ENCODE peak calls at places on chromosomes 5 and 9, in nine cellular contexts. Z, G, S, Y, M, B, X, E and A are unnamed samples.

GRCh38 chr5:135955525-135955924 is 742 bp upstream of the LECT2 start:
- DNase-seq in S (no peak), B (no peak), X (no peak), Z (no peak), Y (no peak), E (no peak), M (no peak), G (no peak), A (no peak)

GRCh38 chr5:53059281-53059680 is 50.3 kb downstream of the MOCS2 start:
- DNase-seq in Z (no peak), E (peak; percentile 27), X (no peak), Y (no peak), B (no peak), G (no peak), M (no peak), S (no peak), A (no peak)

GRCh38 chr5:91840412-91840811 is 457.3 kb upstream of the ARRDC3 start:
- DNase-seq in X (no peak), Y (no peak), S (no peak), G (no peak), M (no peak), B (no peak), E (no peak), Z (no peak), A (no peak)

GRCh38 chr5:157447246-157447645 is 12.8 kb upstream of the NIPAL4 start:
- DNase-seq in B (no peak), M (no peak), Y (no peak), S (no peak), G (no peak), E (no peak), Z (no peak), X (no peak), A (no peak)

GRCh38 chr5:151758430-151759241 is at the start of gene ATOX1:
- DNase-seq in G (peak; percentile 88), B (peak; percentile 53), Y (peak; percentile 81), S (peak; percentile 93), M (peak; percentile 87), X (peak; percentile 97), Z (peak; percentile 87), E (peak; percentile 83), A (peak; percentile 89)

GRCh38 chr9:101443358-101443757 is 7.8 kb upstream of the ALDOB start:
- DNase-seq in Z (peak; percentile 92), Y (no peak), X (peak; percentile 59), G (no peak), M (no peak), S (peak; percentile 71), B (no peak), E (no peak), A (no peak)

GRCh38 chr9:34318163-34318790 is 10.8 kb downstream of the KIF24 start:
- DNase-seq in S (no peak), M (no peak), Y (no peak), G (no peak), B (no peak), X (peak; percentile 53), E (no peak), Z (no peak), A (no peak)

GRCh38 chr9:1880038-1880565 is 135.0 kb upstream of the SMARCA2 start:
- DNase-seq in G (no peak), X (no peak), M (no peak), S (no peak), E (no peak), B (no peak), Y (no peak), Z (no peak), A (no peak)

GRCh38 chr9:13013976-13014375 is 239.2 kb downstream of the LURAP1L start:
- DNase-seq in Y (peak; percentile 46), S (no peak), M (no peak), X (no peak), B (no peak), E (peak; percentile 45), Z (no peak), G (no peak), A (peak; percentile 80)

GRCh38 chr9:80094176-80094771 is 522.5 kb downstream of the TLE4 start:
- DNase-seq in X (no peak), M (no peak), B (no peak), S (no peak), Z (no peak), E (no peak), G (no peak), Y (no peak), A (no peak)

GRCh38 chr9:32424616-32425015 is 40.2 kb downstream of the ACO1 start:
- DNase-seq in Y (no peak), E (no peak), M (no peak), G (no peak), Z (no peak), S (no peak), B (no peak), X (no peak), A (peak; percentile 10)

GRCh38 chr5:61525573-61526142 is 193.6 kb downstream of the ZSWIM6 start:
- DNase-seq in Y (no peak), G (no peak), Z (no peak), B (no peak), E (no peak), M (no peak), S (no peak), X (no peak), A (peak; percentile 77)

GRCh38 chr5:6861667-6862066 is 148.4 kb downstream of the TENT4A start:
- DNase-seq in Z (no peak), S (no peak), M (no peak), E (peak; percentile 6), G (no peak), X (no peak), Y (no peak), B (no peak), A (no peak)

GRCh38 chr9:93317495-93318094 is 133.7 kb downstream of the WNK2 start:
- DNase-seq in M (no peak), S (no peak), B (no peak), Z (no peak), E (no peak), Y (no peak), X (no peak), G (no peak), A (no peak)

GRCh38 chr9:99513441-99514112 is 291.5 kb downstream of the SEC61B start:
- DNase-seq in B (no peak), G (no peak), E (no peak), S (no peak), Y (no peak), M (no peak), Z (no peak), X (no peak), A (no peak)

GRCh38 chr9:99948896-99949295 is 42.4 kb downstream of the STX17 start:
- DNase-seq in Y (peak; percentile 53), S (no peak), Z (no peak), M (no peak), X (no peak), E (no peak), B (no peak), G (no peak), A (peak; percentile 43)

GRCh38 chr9:137095664-137096517 is 9.1 kb downstream of the MAN1B1 start:
- DNase-seq in S (no peak), Z (no peak), B (no peak), M (no peak), E (no peak), Y (no peak), G (no peak), X (no peak), A (no peak)

GRCh38 chr5:54309751-54310432 is 481 bp downstream of the ARL15 start:
- DNase-seq in B (no peak), M (peak; percentile 9), Z (peak; percentile 18), Y (peak; percentile 9), X (peak; percentile 86), G (peak; percentile 21), S (peak; percentile 36), E (no peak), A (no peak)

GRCh38 chr5:140631063-140631462 is 1.9 kb downstream of the CD14 start:
- DNase-seq in G (no peak), Z (no peak), M (no peak), E (no peak), S (no peak), Y (no peak), X (no peak), B (no peak), A (no peak)

GRCh38 chr9:79003514-79003913 is 568.3 kb upstream of the TLE4 start:
- DNase-seq in M (no peak), Y (no peak), G (no peak), Z (no peak), S (no peak), E (no peak), X (no peak), B (no peak), A (no peak)

GRCh38 chr9:91905958-91906585 is 44.0 kb downstream of the ROR2 start:
- DNase-seq in Y (no peak), S (peak; percentile 28), Z (no peak), G (no peak), X (no peak), E (no peak), M (no peak), B (no peak), A (no peak)
- H3K4me3 ChIP-seq in Y (no peak overlapping the region), S (peak overlapping the region; percentile 52), Z (peak overlapping the region; percentile 17), G (no peak overlapping the region), X (peak overlapping the region; percentile 72), E (peak overlapping the region; percentile 9), M (peak overlapping the region; percentile 39), B (no peak overlapping the region), A (no peak overlapping the region)

GRCh38 chr9:15346837-15347236 is 39.8 kb upstream of the TTC39B start:
- DNase-seq in G (no peak), E (no peak), Y (no peak), S (no peak), M (no peak), X (no peak), Z (no peak), B (no peak), A (no peak)
- H3K4me3 ChIP-seq in G (no peak overlapping the region), E (no peak overlapping the region), Y (no peak overlapping the region), S (no peak overlapping the region), M (no peak overlapping the region), X (no peak overlapping the region), Z (no peak overlapping the region), B (no peak overlapping the region), A (no peak overlapping the region)

GRCh38 chr5:56616454-56617160 is 198.7 kb upstream of the MAP3K1 start:
- DNase-seq in Y (no peak), G (no peak), X (no peak), M (no peak), E (no peak), Z (no peak), B (no peak), S (no peak), A (no peak)
- H3K4me3 ChIP-seq in Y (no peak overlapping the region), G (no peak overlapping the region), X (no peak overlapping the region), M (no peak overlapping the region), E (no peak overlapping the region), Z (no peak overlapping the region), B (no peak overlapping the region), S (peak overlapping the region; percentile 13), A (no peak overlapping the region)

DNA sequence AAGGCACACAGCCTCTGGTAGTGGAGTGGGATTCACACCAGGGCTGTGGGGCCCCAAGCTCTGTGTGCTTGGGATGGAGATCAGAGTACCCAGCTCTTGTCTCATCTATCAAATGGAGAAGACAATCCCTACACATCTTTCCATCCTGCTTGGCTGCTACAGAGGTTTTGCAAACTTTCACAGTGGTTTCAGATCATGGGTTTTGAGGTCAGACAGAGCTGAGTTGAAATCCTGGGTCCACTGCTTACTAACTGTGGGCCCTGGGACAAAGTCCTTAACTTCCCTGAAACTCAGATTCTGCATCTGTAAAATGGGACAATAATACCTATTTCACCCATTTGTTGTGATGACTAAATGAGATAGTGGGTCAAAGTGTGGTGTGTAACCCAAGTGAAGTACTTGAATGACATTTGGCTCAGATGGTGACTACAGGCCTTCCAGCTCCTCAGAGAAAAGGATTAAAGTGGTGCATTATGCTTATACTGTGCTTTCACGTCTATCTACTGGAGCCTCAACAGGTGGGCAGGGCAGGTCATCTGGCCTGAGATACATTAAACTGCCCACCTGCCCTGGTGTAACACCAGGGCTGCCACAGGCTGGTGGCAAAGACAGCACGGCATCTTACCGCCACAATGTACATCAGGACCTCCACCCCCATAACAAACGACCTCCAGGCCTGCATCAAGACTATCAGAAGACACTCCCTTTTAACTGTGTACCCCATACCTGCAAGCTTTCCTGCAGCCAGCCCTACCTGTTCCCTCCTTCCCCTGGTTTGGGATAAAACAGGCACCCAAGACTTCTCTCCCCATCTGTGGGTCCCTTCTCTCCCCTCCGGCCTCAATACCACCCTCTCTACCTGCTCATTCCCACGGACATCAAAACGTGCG is 774 bp upstream of the TRAF1 start:
- DNase-seq in X (no peak), Y (no peak), G (no peak), Z (no peak), S (no peak), E (no peak), B (no peak), M (no peak), A (no peak)
- H3K4me3 ChIP-seq in X (no peak overlapping the region), Y (no peak overlapping the region), G (no peak overlapping the region), Z (no peak overlapping the region), S (no peak overlapping the region), E (no peak overlapping the region), B (no peak overlapping the region), M (no peak overlapping the region), A (no peak overlapping the region)